ENCODE peak calls at places on chromosomes 12 and 14, in six cellular contexts. P is GM12891; S is left cardiac atrium; X is IMR-90; R is activated CD4-positive, alpha-beta T cell treated with anti-CD3 and anti-CD28 coated beads, Interleukin-2, amount 50 U/mL, for 48 hours; M is psoas muscle. H is an unnamed sample.

GRCh38 chr12:128008341-128008740 is 258.6 kb upstream of the TMEM132C start:
- DNase-seq in S (no peak), P (no peak), R (no peak), X (no peak), M (no peak), H (no peak)

GRCh38 chr12:9707864-9708808 is 24.8 kb downstream of the CLECL1 start:
- DNase-seq in R (peak; percentile 66), X (peak; percentile 65), P (no peak), M (peak; percentile 28), S (peak; percentile 36), H (peak; percentile 42)

GRCh38 chr12:6542209-6543009 is 8.1 kb downstream of the GAPDH start:
- DNase-seq in S (no peak), P (no peak), X (no peak), R (no peak), M (no peak), H (no peak)

GRCh38 chr14:61644185-61644584 is 51.1 kb upstream of the HIF1A start:
- DNase-seq in M (no peak), X (no peak), R (no peak), S (no peak), P (no peak), H (no peak)

GRCh38 chr14:75911883-75912282 is 69.9 kb downstream of the TGFB3 start:
- DNase-seq in M (no peak), S (peak; percentile 35), R (no peak), X (no peak), P (no peak), H (no peak)

GRCh38 chr14:89702151-89702936 is 252.2 kb downstream of the EFCAB11 start:
- DNase-seq in S (peak; percentile 37), M (peak; percentile 36), R (no peak), P (no peak), X (peak; percentile 67), H (peak; percentile 47)

GRCh38 chr14:99724939-99725773 is 41.1 kb downstream of the CYP46A1 start:
- DNase-seq in M (no peak), P (no peak), R (no peak), X (no peak), S (no peak), H (no peak)

GRCh38 chr12:16153273-16153672 is 124.2 kb downstream of the SLC15A5 start:
- DNase-seq in S (no peak), P (no peak), X (no peak), M (no peak), R (no peak), H (no peak)

GRCh38 chr12:84954415-84954814 is 41.8 kb upstream of the SLC6A15 start:
- DNase-seq in R (no peak), M (no peak), S (no peak), P (no peak), X (no peak), H (no peak)

GRCh38 chr12:69719336-69720316 is 19.0 kb upstream of the RAB3IP start:
- DNase-seq in M (no peak), X (no peak), S (no peak), P (no peak), R (no peak), H (peak; percentile 42)

GRCh38 chr12:57471-57980 is 9.0 kb upstream of the IQSEC3 start:
- DNase-seq in P (no peak), X (no peak), S (no peak), M (no peak), R (no peak), H (no peak)

GRCh38 chr12:47361389-47362031 is 281.8 kb upstream of the AMIGO2 start:
- DNase-seq in R (peak; percentile 61), P (no peak), S (no peak), X (no peak), M (no peak), H (no peak)

GRCh38 chr14:70622111-70622712 is 19.5 kb upstream of the TTC9 start:
- DNase-seq in P (peak; percentile 32), X (peak; percentile 21), S (peak; percentile 21), R (peak; percentile 45), M (no peak), H (no peak)

GRCh38 chr12:101696477-101697196 is 803 bp upstream of the CHPT1 start:
- DNase-seq in P (peak; percentile 25), S (peak; percentile 79), R (peak; percentile 5), M (peak; percentile 67), X (no peak), H (peak; percentile 22)

GRCh38 chr12:80698847-80699542 is 8.4 kb upstream of the MYF6 start:
- DNase-seq in M (no peak), R (no peak), S (no peak), P (no peak), X (no peak), H (no peak)

GRCh38 chr12:13208533-13209278 is 12.2 kb downstream of the EMP1 start:
- DNase-seq in X (peak; percentile 53), M (no peak), R (no peak), P (no peak), S (no peak), H (peak; percentile 21)